ENCODE peak calls at places on chromosomes 13 and 19, in six cellular contexts. G, M, D, A, V and T are unnamed samples.
A peak's percentile ranks its signal among the peaks of the same experiment; 100 is the strongest.

GRCh38 chr13:112748947-112749346 is 59.1 kb downstream of the ATP11A start:
- DNase-seq in A (peak; percentile 71), M (no peak), D (no peak), V (no peak), G (no peak), T (no peak)

GRCh38 chr19:46944123-46944718 is 75.4 kb upstream of the NPAS1 start:
- DNase-seq in D (no peak), G (no peak), V (no peak), A (no peak), M (no peak), T (no peak)

GRCh38 chr13:68850160-68850559 is 1257.5 kb upstream of the ATXN8OS start:
- DNase-seq in G (no peak), M (no peak), A (no peak), D (no peak), V (no peak), T (peak; percentile 5)

GRCh38 chr19:16587031-16588023 is 15.1 kb upstream of the SLC35E1 start:
- DNase-seq in M (no peak), D (peak; percentile 70), G (peak; percentile 72), A (peak; percentile 37), V (no peak), T (peak; percentile 32)

GRCh38 chr19:14577885-14578427 is 4.9 kb upstream of the CLEC17A start:
- DNase-seq in V (peak; percentile 51), D (no peak), A (no peak), G (no peak), M (no peak), T (no peak)

GRCh38 chr19:42402376-42403116 is 12.4 kb upstream of the CNFN start:
- DNase-seq in D (no peak), V (no peak), M (no peak), G (no peak), A (no peak), T (no peak)

GRCh38 chr19:43476606-43477005 is 11.2 kb upstream of the LYPD3 start:
- DNase-seq in M (no peak), G (no peak), D (peak; percentile 95), A (peak; percentile 81), V (no peak), T (peak; percentile 62)

GRCh38 chr19:4866595-4867424 is 657 bp downstream of the PLIN3 start:
- DNase-seq in G (peak; percentile 46), D (peak; percentile 53), V (peak; percentile 40), M (no peak), A (peak; percentile 52), T (peak; percentile 47)

GRCh38 chr13:109390391-109390790 is 396.0 kb downstream of the IRS2 start:
- DNase-seq in V (no peak), G (no peak), D (no peak), M (no peak), A (no peak), T (no peak)